ENCODE peak calls at places on chromosomes 7 and 10, in five cellular contexts. B is stimulated activated CD4-positive, alpha-beta T cell treated with anti-CD3 and anti-CD28 coated beads, Interleukin-1b, Interleukin-23, amount 100 ng/mL, for 24 hours; Z is left cardiac atrium; F is iPS DF 6.9; N is aorta. P is an unnamed sample.

GRCh38 chr7:34900891-34901493 is 136.3 kb downstream of the DPY19L1 start:
- DNase-seq in B (no peak), Z (no peak), F (peak), N (no peak), P (no peak)

GRCh38 chr10:121241337-121241736 is 356.9 kb downstream of the FGFR2 start:
- DNase-seq in B (no peak), Z (no peak), F (no peak), N (no peak), P (no peak)

GRCh38 chr10:31721166-31721565 is 207.5 kb downstream of the ARHGAP12 start:
- DNase-seq in B (no peak), Z (no peak), F (no peak), N (no peak), P (no peak)

GRCh38 chr10:36679554-36679953 is 445.8 kb upstream of the ANKRD30A start:
- DNase-seq in B (no peak), Z (no peak), F (no peak), N (no peak), P (no peak)

GRCh38 chr7:106345421-106346166 is 60.8 kb upstream of the NAMPT start:
- DNase-seq in B (peak), Z (no peak), F (no peak), N (peak), P (no peak)

GRCh38 chr7:31065840-31066239 is 13.7 kb downstream of the ADCYAP1R1 start:
- DNase-seq in B (no peak), Z (no peak), F (no peak), N (no peak), P (no peak)

GRCh38 chr7:82677493-82677892 is 233.9 kb upstream of the CACNA2D1 start:
- DNase-seq in B (no peak), Z (no peak), F (no peak), N (no peak), P (no peak)

GRCh38 chr10:14571866-14572507 is 202.7 kb downstream of the FAM107B start:
- DNase-seq in B (peak), Z (peak), F (no peak), N (peak), P (no peak)

GRCh38 chr7:124784879-124785818 is 19.6 kb upstream of the GPR37 start:
- DNase-seq in B (no peak), Z (peak), F (peak), N (peak), P (peak)

GRCh38 chr7:34080513-34080912 is 175.2 kb downstream of the BMPER start:
- DNase-seq in B (no peak), Z (no peak), F (no peak), N (no peak), P (no peak)

GRCh38 chr7:106279425-106280182 is 5.2 kb downstream of the NAMPT start:
- DNase-seq in B (no peak), Z (no peak), F (no peak), N (no peak), P (no peak)

GRCh38 chr7:110448918-110449317 is 642.0 kb upstream of the LRRN3 start:
- DNase-seq in B (no peak), Z (no peak), F (no peak), N (no peak), P (no peak)

GRCh38 chr10:49613160-49613881 is 516 bp upstream of the CHAT start:
- DNase-seq in B (no peak), Z (no peak), F (no peak), N (peak), P (no peak)

GRCh38 chr7:45052011-45052410 is 36.8 kb downstream of the NACAD start:
- DNase-seq in B (no peak), Z (no peak), F (no peak), N (no peak), P (no peak)

GRCh38 chr7:88015309-88015708 is 81.3 kb downstream of the ADAM22 start:
- DNase-seq in B (no peak), Z (no peak), F (no peak), N (no peak), P (no peak)

GRCh38 chr10:24951201-24952145 is 933 bp downstream of the PRTFDC1 start:
- DNase-seq in B (no peak), Z (peak), F (peak), N (no peak), P (peak)

GRCh38 chr10:73931767-73932624 is 21.1 kb downstream of the PLAU start:
- DNase-seq in B (peak), Z (no peak), F (no peak), N (no peak), P (no peak)

GRCh38 chr7:29421010-29421956 is 142.4 kb upstream of the PRR15 start:
- DNase-seq in B (no peak), Z (no peak), F (no peak), N (no peak), P (no peak)

GRCh38 chr7:154438571-154438970 is 386.4 kb downstream of the DPP6 start:
- DNase-seq in B (no peak), Z (no peak), F (no peak), N (no peak), P (no peak)

GRCh38 chr7:130831817-130832481 is 97.9 kb upstream of the KLF14 start:
- DNase-seq in B (no peak), Z (no peak), F (no peak), N (no peak), P (no peak)

GRCh38 chr7:104096683-104097082 is 107.2 kb upstream of the RELN start:
- DNase-seq in B (no peak), Z (no peak), F (no peak), N (no peak), P (no peak)

GRCh38 chr7:748446-748845 is 21.4 kb upstream of the PRKAR1B start:
- DNase-seq in B (no peak), Z (no peak), F (no peak), N (no peak), P (no peak)

GRCh38 chr7:122412886-122413285 is 108.3 kb upstream of the FEZF1 start:
- DNase-seq in B (no peak), Z (no peak), F (no peak), N (no peak), P (no peak)

GRCh38 chr10:91032614-91033248 is 111.8 kb upstream of the ANKRD1 start:
- DNase-seq in B (no peak), Z (peak), F (no peak), N (peak), P (no peak)

GRCh38 chr7:24741691-24742639 is 15.3 kb downstream of the GSDME start:
- DNase-seq in B (no peak), Z (peak), F (no peak), N (peak), P (no peak)

GRCh38 chr10:102985811-102986210 is 67.7 kb downstream of the CNNM2 start:
- DNase-seq in B (no peak), Z (no peak), F (no peak), N (no peak), P (no peak)

GRCh38 chr10:122494833-122495232 is 33.5 kb downstream of the HTRA1 start:
- DNase-seq in B (no peak), Z (peak), F (no peak), N (peak), P (no peak)

GRCh38 chr10:67788028-67788886 is 49.7 kb downstream of the DNAJC12 start:
- DNase-seq in B (peak), Z (peak), F (peak), N (peak), P (no peak)

GRCh38 chr10:112246-112645 is 23.0 kb upstream of the ZMYND11 start:
- DNase-seq in B (no peak), Z (no peak), F (no peak), N (no peak), P (no peak)

GRCh38 chr10:110916554-110917346 is 2.2 kb downstream of the BBIP1 start:
- DNase-seq in B (no peak), Z (no peak), F (no peak), N (no peak), P (no peak)

GRCh38 chr10:92830478-92831389 is 17.6 kb upstream of the EXOC6 start:
- DNase-seq in B (no peak), Z (no peak), F (no peak), N (no peak), P (no peak)

GRCh38 chr7:144529269-144529926 is 125.9 kb upstream of the NOBOX start:
- DNase-seq in B (no peak), Z (no peak), F (no peak), N (no peak), P (no peak)

GRCh38 chr10:78348416-78349164 is 314.9 kb downstream of the RPS24 start:
- DNase-seq in B (no peak), Z (no peak), F (no peak), N (no peak), P (no peak)

GRCh38 chr7:18724311-18724710 is 228.8 kb downstream of the HDAC9 start:
- DNase-seq in B (no peak), Z (no peak), F (no peak), N (no peak), P (no peak)